ENCODE peak calls at places on chromosome 7, in four cellular contexts. One of them, this sample, is unnamed.

GRCh38 chr7:46759711-46760480 is 822.0 kb downstream of the TNS3 start:
- DNase-seq in AG09309: peak
- DNase-seq in BE2C: no peak
- DNase-seq in heart right ventricle: no peak
- DNase-seq in this sample: no peak

GRCh38 chr7:129990403-129991192 is 37.8 kb upstream of the UBE2H start:
- DNase-seq in AG09309: no peak
- DNase-seq in BE2C: no peak
- DNase-seq in heart right ventricle: no peak
- DNase-seq in this sample: no peak

GRCh38 chr7:139679731-139680594 is 97.8 kb downstream of the HIPK2 start:
- DNase-seq in AG09309: no peak
- DNase-seq in BE2C: no peak
- DNase-seq in heart right ventricle: no peak
- DNase-seq in this sample: no peak

GRCh38 chr7:140315498-140316164 is 82.7 kb downstream of the SLC37A3 start:
- DNase-seq in AG09309: no peak
- DNase-seq in BE2C: no peak
- DNase-seq in heart right ventricle: no peak
- DNase-seq in this sample: no peak

GRCh38 chr7:103989200-103989784 is at the start of gene RELN:
- DNase-seq in AG09309: no peak
- DNase-seq in BE2C: peak
- DNase-seq in heart right ventricle: no peak
- DNase-seq in this sample: no peak

GRCh38 chr7:73436031-73436929 is 2.7 kb downstream of the FZD9 start:
- DNase-seq in AG09309: no peak
- DNase-seq in BE2C: peak
- DNase-seq in heart right ventricle: no peak
- DNase-seq in this sample: no peak

GRCh38 chr7:108459922-108460551 is 3.8 kb upstream of the NRCAM start:
- DNase-seq in AG09309: no peak
- DNase-seq in BE2C: peak
- DNase-seq in heart right ventricle: no peak
- DNase-seq in this sample: no peak

GRCh38 chr7:130733866-130734524 is at the start of gene KLF14:
- DNase-seq in AG09309: no peak
- DNase-seq in BE2C: peak
- DNase-seq in heart right ventricle: peak
- DNase-seq in this sample: no peak

GRCh38 chr7:5237286-5237685 is 45.5 kb upstream of the SLC29A4 start:
- DNase-seq in AG09309: no peak
- DNase-seq in BE2C: no peak
- DNase-seq in heart right ventricle: peak
- DNase-seq in this sample: no peak

GRCh38 chr7:116952640-116953371 is 495 bp upstream of the ST7 start:
- DNase-seq in AG09309: no peak
- DNase-seq in BE2C: peak
- DNase-seq in heart right ventricle: peak
- DNase-seq in this sample: no peak

GRCh38 chr7:127769696-127770400 is 117.9 kb downstream of the SND1 start:
- DNase-seq in AG09309: no peak
- DNase-seq in BE2C: no peak
- DNase-seq in heart right ventricle: no peak
- DNase-seq in this sample: no peak

GRCh38 chr7:105654994-105655900 is 74.0 kb upstream of the EFCAB10 start:
- DNase-seq in AG09309: no peak
- DNase-seq in BE2C: peak
- DNase-seq in heart right ventricle: peak
- DNase-seq in this sample: no peak

GRCh38 chr7:100008525-100008924 is 6.9 kb upstream of the ZKSCAN1 start:
- DNase-seq in AG09309: no peak
- DNase-seq in BE2C: no peak
- DNase-seq in heart right ventricle: no peak
- DNase-seq in this sample: no peak

GRCh38 chr7:134694299-134694698 is 47.6 kb downstream of the BPGM start:
- DNase-seq in AG09309: no peak
- DNase-seq in BE2C: no peak
- DNase-seq in heart right ventricle: no peak
- DNase-seq in this sample: no peak

GRCh38 chr7:19939746-19940145 is 166.3 kb upstream of the TMEM196 start:
- DNase-seq in AG09309: peak
- DNase-seq in BE2C: no peak
- DNase-seq in heart right ventricle: no peak
- DNase-seq in this sample: no peak

GRCh38 chr7:105336009-105336408 is 52.7 kb downstream of the SRPK2 start:
- DNase-seq in AG09309: no peak
- DNase-seq in BE2C: no peak
- DNase-seq in heart right ventricle: no peak
- DNase-seq in this sample: no peak

GRCh38 chr7:134420509-134421125 is 38.3 kb downstream of the AKR1B1 start:
- DNase-seq in AG09309: peak
- DNase-seq in BE2C: peak
- DNase-seq in heart right ventricle: no peak
- DNase-seq in this sample: no peak

GRCh38 chr7:124635416-124635815 is 130.2 kb downstream of the GPR37 start:
- DNase-seq in AG09309: no peak
- DNase-seq in BE2C: no peak
- DNase-seq in heart right ventricle: no peak
- DNase-seq in this sample: no peak

GRCh38 chr7:46654546-46655443 is 733.7 kb upstream of the IGFBP3 start:
- DNase-seq in AG09309: no peak
- DNase-seq in BE2C: no peak
- DNase-seq in heart right ventricle: no peak
- DNase-seq in this sample: no peak

GRCh38 chr7:114444196-114444595 is 29.6 kb downstream of the FOXP2 start:
- DNase-seq in AG09309: no peak
- DNase-seq in BE2C: no peak
- DNase-seq in heart right ventricle: no peak
- DNase-seq in this sample: no peak

GRCh38 chr7:33933611-33934281 is 28.4 kb downstream of the BMPER start:
- DNase-seq in AG09309: peak
- DNase-seq in BE2C: peak
- DNase-seq in heart right ventricle: no peak
- DNase-seq in this sample: no peak

GRCh38 chr7:30225863-30226361 is 58.5 kb upstream of the ZNRF2 start:
- DNase-seq in AG09309: no peak
- DNase-seq in BE2C: peak
- DNase-seq in heart right ventricle: peak
- DNase-seq in this sample: peak

GRCh38 chr7:45578467-45578866 is 4.3 kb downstream of the ADCY1 start:
- DNase-seq in AG09309: no peak
- DNase-seq in BE2C: no peak
- DNase-seq in heart right ventricle: no peak
- DNase-seq in this sample: no peak

GRCh38 chr7:47227762-47228177 is 354.1 kb downstream of the TNS3 start:
- DNase-seq in AG09309: peak
- DNase-seq in BE2C: peak
- DNase-seq in heart right ventricle: peak
- DNase-seq in this sample: no peak

GRCh38 chr7:2040893-2041270 is 191.9 kb downstream of the MAD1L1 start:
- DNase-seq in AG09309: no peak
- DNase-seq in BE2C: peak
- DNase-seq in heart right ventricle: no peak
- DNase-seq in this sample: peak

GRCh38 chr7:132030883-132031282 is 474.5 kb upstream of the PODXL start:
- DNase-seq in AG09309: no peak
- DNase-seq in BE2C: no peak
- DNase-seq in heart right ventricle: no peak
- DNase-seq in this sample: no peak

GRCh38 chr7:154953006-154953684 is 49.8 kb downstream of the PAXIP1 start:
- DNase-seq in AG09309: no peak
- DNase-seq in BE2C: peak
- DNase-seq in heart right ventricle: peak
- DNase-seq in this sample: no peak

GRCh38 chr7:47371733-47372368 is 210.1 kb downstream of the TNS3 start:
- DNase-seq in AG09309: no peak
- DNase-seq in BE2C: peak
- DNase-seq in heart right ventricle: peak
- DNase-seq in this sample: no peak

GRCh38 chr7:150451097-150451793 is 815 bp downstream of the GIMAP8 start:
- DNase-seq in AG09309: no peak
- DNase-seq in BE2C: peak
- DNase-seq in heart right ventricle: peak
- DNase-seq in this sample: no peak

GRCh38 chr7:4909891-4910290 is 26.4 kb upstream of the RADIL start:
- DNase-seq in AG09309: no peak
- DNase-seq in BE2C: no peak
- DNase-seq in heart right ventricle: no peak
- DNase-seq in this sample: no peak

GRCh38 chr7:21947056-21947455 is 1.4 kb upstream of the CDCA7L start:
- DNase-seq in AG09309: no peak
- DNase-seq in BE2C: no peak
- DNase-seq in heart right ventricle: no peak
- DNase-seq in this sample: no peak

GRCh38 chr7:66110861-66111260 is 3.8 kb upstream of the CRCP start:
- DNase-seq in AG09309: peak
- DNase-seq in BE2C: no peak
- DNase-seq in heart right ventricle: no peak
- DNase-seq in this sample: peak

GRCh38 chr7:156998988-156999610 is 11.4 kb downstream of the MNX1 start:
- DNase-seq in AG09309: no peak
- DNase-seq in BE2C: no peak
- DNase-seq in heart right ventricle: no peak
- DNase-seq in this sample: no peak

GRCh38 chr7:7719235-7719634 is 828 bp upstream of the RPA3 start:
- DNase-seq in AG09309: peak
- DNase-seq in BE2C: peak
- DNase-seq in heart right ventricle: no peak
- DNase-seq in this sample: no peak

GRCh38 chr7:127751062-127751722 is 99.2 kb downstream of the SND1 start:
- DNase-seq in AG09309: no peak
- DNase-seq in BE2C: no peak
- DNase-seq in heart right ventricle: no peak
- DNase-seq in this sample: no peak

GRCh38 chr7:159092701-159093121 is 52.0 kb downstream of the VIPR2 start:
- DNase-seq in AG09309: no peak
- DNase-seq in BE2C: no peak
- DNase-seq in heart right ventricle: no peak
- DNase-seq in this sample: peak

GRCh38 chr7:151877911-151878835 is 1.3 kb upstream of the PRKAG2 start:
- DNase-seq in AG09309: no peak
- DNase-seq in BE2C: no peak
- DNase-seq in heart right ventricle: no peak
- DNase-seq in this sample: no peak

DNA sequence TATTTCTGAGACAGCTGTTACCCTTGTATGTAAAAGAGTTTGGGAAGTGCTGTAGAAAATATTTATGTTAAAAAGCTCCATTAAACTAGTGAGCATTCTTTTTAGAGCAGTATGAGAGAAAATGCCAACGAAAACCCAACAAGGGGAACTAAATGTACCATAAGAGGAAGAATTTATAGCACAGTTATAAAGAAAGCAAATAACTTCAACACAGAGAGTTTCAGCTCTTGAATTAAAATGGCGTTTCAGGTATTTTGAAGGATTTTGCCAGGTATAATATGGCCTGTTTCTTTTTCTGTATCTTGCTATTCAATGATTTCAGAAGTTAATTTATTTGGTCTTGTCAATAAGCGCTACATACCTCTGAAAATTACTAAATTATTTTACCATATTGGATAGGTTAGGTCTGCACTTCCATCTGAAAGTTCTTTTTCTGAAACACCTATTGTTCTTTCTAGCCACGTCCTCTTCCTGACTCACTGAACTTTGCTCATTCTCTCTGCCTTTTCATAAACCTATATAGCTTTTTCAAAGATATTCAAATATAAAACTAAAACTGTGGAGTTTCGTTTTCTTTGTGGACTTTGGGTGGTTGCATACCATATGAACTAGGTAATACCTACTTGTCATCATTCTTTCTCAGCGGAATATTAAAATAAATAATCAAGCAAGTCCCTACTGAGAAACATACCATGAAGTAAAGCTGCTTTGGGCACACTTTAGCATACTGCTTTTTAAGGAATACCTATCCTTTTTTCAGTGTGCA is 136.1 kb downstream of the SEMA3A start:
- DNase-seq in AG09309: no peak
- DNase-seq in BE2C: no peak
- DNase-seq in heart right ventricle: no peak
- DNase-seq in this sample: no peak
- TF ChIP-seq CTCF in AG09309: no peak
- TF ChIP-seq CTCF in BE2C: no peak
- TF ChIP-seq CTCF in heart right ventricle: no peak
- TF ChIP-seq CTCF in this sample: no peak

DNA sequence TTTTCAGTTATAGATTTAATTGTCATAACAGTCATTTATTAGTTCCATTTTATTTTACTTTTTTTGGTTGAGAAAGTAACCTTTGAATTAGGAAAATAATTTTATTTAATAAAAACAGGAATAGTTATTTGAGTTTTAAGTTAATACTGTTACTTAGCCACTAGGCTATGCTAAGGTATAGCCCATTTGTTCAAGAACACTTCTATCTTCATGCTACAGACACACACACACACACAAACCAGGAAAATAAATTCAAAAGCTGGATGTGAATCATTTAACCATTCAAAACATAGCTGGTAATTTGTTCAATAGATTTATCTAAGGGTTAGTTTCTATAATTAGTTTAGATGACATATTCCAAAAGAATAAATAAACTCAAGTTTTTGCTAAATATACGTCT is 148.4 kb downstream of the RNF133 start:
- DNase-seq in AG09309: no peak
- DNase-seq in BE2C: no peak
- DNase-seq in heart right ventricle: no peak
- DNase-seq in this sample: no peak
- TF ChIP-seq CTCF in AG09309: no peak
- TF ChIP-seq CTCF in BE2C: no peak
- TF ChIP-seq CTCF in heart right ventricle: peak
- TF ChIP-seq CTCF in this sample: peak

GRCh38 chr7:119377-120163 is 72.8 kb upstream of the FAM20C start:
- DNase-seq in AG09309: no peak
- DNase-seq in BE2C: no peak
- DNase-seq in heart right ventricle: peak
- DNase-seq in this sample: no peak

GRCh38 chr7:121406-121805 is 71.0 kb upstream of the FAM20C start:
- DNase-seq in AG09309: no peak
- DNase-seq in BE2C: no peak
- DNase-seq in heart right ventricle: no peak
- DNase-seq in this sample: no peak

GRCh38 chr7:121002-121401 is 71.4 kb upstream of the FAM20C start:
- DNase-seq in AG09309: no peak
- DNase-seq in BE2C: no peak
- DNase-seq in heart right ventricle: no peak
- DNase-seq in this sample: no peak

GRCh38 chr7:120164-120555 is 72.2 kb upstream of the FAM20C start:
- DNase-seq in AG09309: no peak
- DNase-seq in BE2C: no peak
- DNase-seq in heart right ventricle: no peak
- DNase-seq in this sample: no peak

GRCh38 chr7:120591-120991 is 71.8 kb upstream of the FAM20C start:
- DNase-seq in AG09309: no peak
- DNase-seq in BE2C: no peak
- DNase-seq in heart right ventricle: no peak
- DNase-seq in this sample: no peak
- TF ChIP-seq CTCF in AG09309: no peak
- TF ChIP-seq CTCF in BE2C: no peak
- TF ChIP-seq CTCF in heart right ventricle: no peak
- TF ChIP-seq CTCF in this sample: no peak

GRCh38 chr7:38070718-38071117 is 107.3 kb upstream of the STARD3NL start:
- DNase-seq in AG09309: peak
- DNase-seq in BE2C: no peak
- DNase-seq in heart right ventricle: no peak
- DNase-seq in this sample: no peak
- TF ChIP-seq CTCF in AG09309: peak
- TF ChIP-seq CTCF in BE2C: peak
- TF ChIP-seq CTCF in heart right ventricle: peak
- TF ChIP-seq CTCF in this sample: peak